ENCODE peak calls at places on chromosomes 5 and 9, in six cellular contexts. C is T follicular helper cell; O is NCI-H1092; W is activated CD8-positive, alpha-beta T cell treated with anti-CD3 and anti-CD28 coated beads, Interleukin-2, amount 10 ng/mL, durations not matched to agents 7 days and 5 days; T is stimulated activated CD4-positive, alpha-beta T cell treated with anti-CD3 and anti-CD28 coated beads, Interleukin-15, amount 100 ng/mL, for 24 hours; U is T-helper 1 cell. V is an unnamed sample.

GRCh38 chr5:63245271-63245670 is 666.7 kb downstream of the LRRC70 start:
- DNase-seq in C (no peak), O (no peak), W (no peak), T (no peak), U (no peak), V (no peak)

GRCh38 chr5:78640622-78641021 is 8.0 kb downstream of the LHFPL2 start:
- DNase-seq in C (no peak), O (no peak), W (no peak), T (no peak), U (no peak), V (no peak)

GRCh38 chr5:16735092-16735970 is 118.5 kb upstream of the RETREG1 start:
- DNase-seq in C (no peak), O (no peak), W (no peak), T (no peak), U (no peak), V (no peak)

GRCh38 chr5:54761213-54761701 is 224.1 kb downstream of the ESM1 start:
- DNase-seq in C (no peak), O (no peak), W (no peak), T (no peak), U (no peak), V (no peak)

GRCh38 chr5:51521583-51521982 is 138.3 kb downstream of the ISL1 start:
- DNase-seq in C (no peak), O (no peak), W (no peak), T (no peak), U (no peak), V (no peak)

GRCh38 chr9:70172532-70172931 is 86.2 kb upstream of the SMC5 start:
- DNase-seq in C (no peak), O (no peak), W (no peak), T (no peak), U (no peak), V (no peak)

GRCh38 chr5:127799293-127799905 is 96.2 kb downstream of the CCDC192 start:
- DNase-seq in C (no peak), O (no peak), W (no peak), T (no peak), U (no peak), V (no peak)

GRCh38 chr9:106625259-106625789 is 237.6 kb upstream of the ZNF462 start:
- DNase-seq in C (no peak), O (no peak), W (no peak), T (no peak), U (no peak), V (no peak)

GRCh38 chr9:100589582-100589981 is 11.7 kb downstream of the CAVIN4 start:
- DNase-seq in C (no peak), O (no peak), W (no peak), T (no peak), U (no peak), V (no peak)

GRCh38 chr5:119200795-119201194 is 129.9 kb downstream of the DMXL1 start:
- DNase-seq in C (no peak), O (no peak), W (no peak), T (no peak), U (no peak), V (no peak)

GRCh38 chr5:179409806-179410205 is 64.5 kb upstream of the ADAMTS2 start:
- DNase-seq in C (no peak), O (no peak), W (peak), T (no peak), U (no peak), V (no peak)

GRCh38 chr5:151664694-151665583 is 21.8 kb downstream of the SPARC start:
- DNase-seq in C (no peak), O (no peak), W (no peak), T (no peak), U (no peak), V (no peak)

GRCh38 chr5:143648696-143649095 is 163.3 kb upstream of the HMHB1 start:
- DNase-seq in C (no peak), O (no peak), W (no peak), T (peak), U (no peak), V (no peak)

GRCh38 chr9:34957492-34958410 is at the start of gene PHF24:
- DNase-seq in C (peak), O (no peak), W (no peak), T (peak), U (no peak), V (no peak)

GRCh38 chr9:86766912-86767311 is 180.4 kb downstream of the GAS1 start:
- DNase-seq in C (no peak), O (no peak), W (no peak), T (no peak), U (no peak), V (no peak)

GRCh38 chr9:137113385-137114159 is 961 bp downstream of the DPP7 start:
- DNase-seq in C (no peak), O (no peak), W (peak), T (peak), U (no peak), V (peak)

GRCh38 chr5:179974946-179975712 is 67.4 kb upstream of the TBC1D9B start:
- DNase-seq in C (peak), O (peak), W (peak), T (peak), U (no peak), V (peak)

GRCh38 chr5:146565764-146566163 is 49.8 kb upstream of the GPR151 start:
- DNase-seq in C (peak), O (peak), W (peak), T (peak), U (peak), V (peak)

GRCh38 chr5:146340260-146341081 is 1.8 kb downstream of the POU4F3 start:
- DNase-seq in C (no peak), O (no peak), W (peak), T (peak), U (no peak), V (peak)

GRCh38 chr5:90161399-90161798 is 248.2 kb downstream of the CETN3 start:
- DNase-seq in C (no peak), O (no peak), W (no peak), T (no peak), U (no peak), V (no peak)

GRCh38 chr5:145918397-145918796 is 18.0 kb upstream of the SH3RF2 start:
- DNase-seq in C (no peak), O (no peak), W (no peak), T (no peak), U (no peak), V (no peak)

GRCh38 chr9:118734696-118735095 is 634.5 kb downstream of the BRINP1 start:
- DNase-seq in C (no peak), O (no peak), W (no peak), T (no peak), U (no peak), V (no peak)

GRCh38 chr5:150404121-150404990 is 8.4 kb downstream of the CD74 start:
- DNase-seq in C (no peak), O (no peak), W (no peak), T (no peak), U (no peak), V (no peak)

GRCh38 chr5:170307575-170308465 is 10.2 kb upstream of the LCP2 start:
- DNase-seq in C (no peak), O (no peak), W (no peak), T (no peak), U (no peak), V (no peak)

GRCh38 chr9:135039266-135039870 is 48.1 kb upstream of the OLFM1 start:
- DNase-seq in C (no peak), O (no peak), W (no peak), T (no peak), U (no peak), V (peak)

GRCh38 chr9:85248514-85249312 is 493.0 kb downstream of the AGTPBP1 start:
- DNase-seq in C (no peak), O (no peak), W (no peak), T (no peak), U (no peak), V (no peak)

GRCh38 chr5:115414406-115415142 is 118.1 kb upstream of the CCDC112 start:
- DNase-seq in C (no peak), O (no peak), W (no peak), T (no peak), U (no peak), V (no peak)

GRCh38 chr9:14313378-14313940 is 482 bp downstream of the NFIB start:
- DNase-seq in C (no peak), O (peak), W (no peak), T (peak), U (no peak), V (no peak)

V was measured in activated CD4-positive, alpha-beta memory T cell treated with anti-CD3 and anti-CD28 coated beads, Interleukin-2, amount 10 ng/mL, durations not matched to agents 7 days and 5 days.